ENCODE peak calls at places on chromosomes 1 and 21, in five cellular contexts. One of them, this sample, is unnamed.

GRCh38 chr1:226686440-226687436 is 52.3 kb downstream of the ITPKB start:
- DNase-seq in WTC11: no peak
- DNase-seq in SK-MEL-5: no peak
- DNase-seq in ELR: no peak
- DNase-seq in C1 segment of cervical spinal cord: no peak
- DNase-seq in this sample: no peak

GRCh38 chr1:167116174-167116573 is 22.3 kb downstream of the STYXL2 start:
- DNase-seq in WTC11: no peak
- DNase-seq in SK-MEL-5: no peak
- DNase-seq in ELR: no peak
- DNase-seq in C1 segment of cervical spinal cord: no peak
- DNase-seq in this sample: no peak

GRCh38 chr1:230222678-230223077 is 155.6 kb downstream of the GALNT2 start:
- DNase-seq in WTC11: no peak
- DNase-seq in SK-MEL-5: no peak
- DNase-seq in ELR: peak; percentile 32
- DNase-seq in C1 segment of cervical spinal cord: no peak
- DNase-seq in this sample: no peak

GRCh38 chr1:229380514-229381160 is 37.8 kb upstream of the CCSAP start:
- DNase-seq in WTC11: no peak
- DNase-seq in SK-MEL-5: no peak
- DNase-seq in ELR: no peak
- DNase-seq in C1 segment of cervical spinal cord: no peak
- DNase-seq in this sample: no peak

GRCh38 chr1:216034506-216034905 is 388.7 kb downstream of the USH2A start:
- DNase-seq in WTC11: peak; percentile 47
- DNase-seq in SK-MEL-5: peak; percentile 83
- DNase-seq in ELR: peak; percentile 12
- DNase-seq in C1 segment of cervical spinal cord: no peak
- DNase-seq in this sample: peak; percentile 11

GRCh38 chr1:21586926-21587601 is 77.8 kb downstream of the ALPL start:
- DNase-seq in WTC11: peak; percentile 40
- DNase-seq in SK-MEL-5: no peak
- DNase-seq in ELR: peak; percentile 92
- DNase-seq in C1 segment of cervical spinal cord: no peak
- DNase-seq in this sample: peak; percentile 94

GRCh38 chr1:21273743-21274142 is 16.5 kb downstream of the ECE1 start:
- DNase-seq in WTC11: no peak
- DNase-seq in SK-MEL-5: no peak
- DNase-seq in ELR: no peak
- DNase-seq in C1 segment of cervical spinal cord: no peak
- DNase-seq in this sample: no peak

GRCh38 chr1:16474166-16474800 is 33.8 kb downstream of the NECAP2 start:
- DNase-seq in WTC11: no peak
- DNase-seq in SK-MEL-5: no peak
- DNase-seq in ELR: no peak
- DNase-seq in C1 segment of cervical spinal cord: no peak
- DNase-seq in this sample: no peak

GRCh38 chr1:197604327-197604726 is 171.0 kb downstream of the DENND1B start:
- DNase-seq in WTC11: no peak
- DNase-seq in SK-MEL-5: no peak
- DNase-seq in ELR: no peak
- DNase-seq in C1 segment of cervical spinal cord: no peak
- DNase-seq in this sample: no peak

GRCh38 chr1:33986389-33987095 is 122.7 kb downstream of the HMGB4 start:
- DNase-seq in WTC11: no peak
- DNase-seq in SK-MEL-5: no peak
- DNase-seq in ELR: no peak
- DNase-seq in C1 segment of cervical spinal cord: peak; percentile 29
- DNase-seq in this sample: peak; percentile 70

GRCh38 chr1:159089184-159089791 is 12.7 kb upstream of the AIM2 start:
- DNase-seq in WTC11: no peak
- DNase-seq in SK-MEL-5: peak; percentile 60
- DNase-seq in ELR: no peak
- DNase-seq in C1 segment of cervical spinal cord: no peak
- DNase-seq in this sample: no peak

GRCh38 chr21:45388011-45388521 is 16.9 kb upstream of the COL18A1 start:
- DNase-seq in WTC11: no peak
- DNase-seq in SK-MEL-5: no peak
- DNase-seq in ELR: no peak
- DNase-seq in C1 segment of cervical spinal cord: no peak
- DNase-seq in this sample: peak; percentile 44

GRCh38 chr1:26010800-26011199 is 10.8 kb upstream of the EXTL1 start:
- DNase-seq in WTC11: no peak
- DNase-seq in SK-MEL-5: no peak
- DNase-seq in ELR: no peak
- DNase-seq in C1 segment of cervical spinal cord: no peak
- DNase-seq in this sample: no peak

GRCh38 chr1:79264975-79265818 is 258.7 kb upstream of the ADGRL4 start:
- DNase-seq in WTC11: no peak
- DNase-seq in SK-MEL-5: no peak
- DNase-seq in ELR: no peak
- DNase-seq in C1 segment of cervical spinal cord: no peak
- DNase-seq in this sample: no peak

GRCh38 chr1:202105571-202106339 is 17.0 kb upstream of the GPR37L1 start:
- DNase-seq in WTC11: peak; percentile 83
- DNase-seq in SK-MEL-5: peak; percentile 47
- DNase-seq in ELR: peak; percentile 66
- DNase-seq in C1 segment of cervical spinal cord: no peak
- DNase-seq in this sample: peak; percentile 68

GRCh38 chr1:214546886-214547641 is 4.3 kb downstream of the PTPN14 start:
- DNase-seq in WTC11: no peak
- DNase-seq in SK-MEL-5: no peak
- DNase-seq in ELR: no peak
- DNase-seq in C1 segment of cervical spinal cord: no peak
- DNase-seq in this sample: no peak

This sample was measured in EH.